ENCODE peak calls at places on chromosomes 13 and 19, in four cellular contexts. U is body of pancreas, T is tibial artery, Y is heart right ventricle. J is an unnamed sample. For H3K27me3, the result is how much of the 10 kb centered on the place peaks cover.

GRCh38 chr13:110915874-110916670 is 1.2 kb upstream of the ANKRD10 start:
- DNase-seq in U (no peak), Y (no peak), T (no peak), J (no peak)

GRCh38 chr13:111393221-111393790 is 72.9 kb downstream of the TEX29 start:
- DNase-seq in Y (no peak), U (no peak), T (peak), J (no peak)

GRCh38 chr19:41189425-41190065 is 3.5 kb upstream of the CYP2S1 start:
- DNase-seq in Y (no peak), U (no peak), T (no peak), J (no peak)

GRCh38 chr13:51518847-51519246 is 65.4 kb upstream of the WDFY2 start:
- DNase-seq in T (no peak), Y (no peak), U (no peak), J (no peak)

GRCh38 chr19:58296086-58296485 is 9.1 kb upstream of the ERVK3-1 start:
- DNase-seq in T (no peak), U (no peak), Y (no peak), J (no peak)

GRCh38 chr13:25237083-25237482 is 50.2 kb downstream of the MTMR6 start:
- DNase-seq in T (no peak), U (no peak), Y (no peak), J (no peak)

GRCh38 chr13:77239312-77239711 is 87.6 kb downstream of the MYCBP2 start:
- DNase-seq in U (no peak), Y (no peak), T (no peak), J (no peak)

GRCh38 chr19:8377598-8377997 is 12.6 kb upstream of the RAB11B start:
- DNase-seq in Y (no peak), T (no peak), U (no peak), J (no peak)

GRCh38 chr19:6580313-6580712 is 10.6 kb downstream of the CD70 start:
- DNase-seq in Y (no peak), T (no peak), U (no peak), J (no peak)

GRCh38 chr13:29589234-29589633 is 6.3 kb downstream of the SLC7A1 start:
- DNase-seq in T (no peak), U (peak), Y (no peak), J (no peak)

GRCh38 chr13:29587645-29588044 is 7.8 kb downstream of the SLC7A1 start:
- DNase-seq in U (no peak), T (no peak), Y (no peak), J (no peak)

GRCh38 chr13:29593605-29594297 is 1.7 kb downstream of the SLC7A1 start:
- DNase-seq in Y (no peak), U (no peak), T (no peak), J (no peak)

GRCh38 chr13:29591310-29591709 is 4.2 kb downstream of the SLC7A1 start:
- DNase-seq in U (no peak), Y (no peak), T (no peak), J (no peak)

DNA sequence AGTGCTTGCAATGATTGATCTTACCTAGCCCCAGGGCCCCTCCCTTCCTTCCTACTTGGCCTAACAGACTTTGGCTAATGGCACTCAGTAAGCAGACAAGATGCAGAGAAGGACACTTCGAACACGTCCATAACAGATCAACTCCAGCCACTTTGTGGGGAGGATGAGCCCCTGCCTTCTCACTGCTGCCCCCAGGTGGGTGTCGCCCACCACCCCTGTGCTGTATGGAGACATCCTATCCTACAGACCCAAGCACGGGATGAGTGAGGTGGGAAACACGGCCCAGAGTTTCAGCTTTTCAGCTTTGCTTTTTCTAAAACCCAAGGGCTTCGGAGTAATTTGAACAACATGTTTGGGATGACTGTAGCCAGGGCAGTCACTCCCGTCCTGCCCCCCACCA is 5.5 kb downstream of the SLC7A1 start:
- DNase-seq in Y (no peak), U (no peak), T (no peak), J (no peak)
- TF ChIP-seq CTCF in Y (no peak), U (no peak), T (no peak), J (no peak)

GRCh38 chr19:13153627-13154240 is 3.5 kb downstream of the IER2 start:
- DNase-seq in T (no peak), Y (no peak), U (peak), J (no peak)

GRCh38 chr19:13156968-13157882 is 7.0 kb downstream of the IER2 start:
- DNase-seq in T (no peak), U (peak), Y (no peak), J (no peak)

GRCh38 chr19:13154241-13154778 is 4.1 kb downstream of the IER2 start:
- DNase-seq in U (peak), T (peak), Y (peak), J (peak)

GRCh38 chr19:13154911-13155471 is 4.8 kb downstream of the IER2 start:
- DNase-seq in U (peak), Y (peak), T (peak), J (no peak)

DNA sequence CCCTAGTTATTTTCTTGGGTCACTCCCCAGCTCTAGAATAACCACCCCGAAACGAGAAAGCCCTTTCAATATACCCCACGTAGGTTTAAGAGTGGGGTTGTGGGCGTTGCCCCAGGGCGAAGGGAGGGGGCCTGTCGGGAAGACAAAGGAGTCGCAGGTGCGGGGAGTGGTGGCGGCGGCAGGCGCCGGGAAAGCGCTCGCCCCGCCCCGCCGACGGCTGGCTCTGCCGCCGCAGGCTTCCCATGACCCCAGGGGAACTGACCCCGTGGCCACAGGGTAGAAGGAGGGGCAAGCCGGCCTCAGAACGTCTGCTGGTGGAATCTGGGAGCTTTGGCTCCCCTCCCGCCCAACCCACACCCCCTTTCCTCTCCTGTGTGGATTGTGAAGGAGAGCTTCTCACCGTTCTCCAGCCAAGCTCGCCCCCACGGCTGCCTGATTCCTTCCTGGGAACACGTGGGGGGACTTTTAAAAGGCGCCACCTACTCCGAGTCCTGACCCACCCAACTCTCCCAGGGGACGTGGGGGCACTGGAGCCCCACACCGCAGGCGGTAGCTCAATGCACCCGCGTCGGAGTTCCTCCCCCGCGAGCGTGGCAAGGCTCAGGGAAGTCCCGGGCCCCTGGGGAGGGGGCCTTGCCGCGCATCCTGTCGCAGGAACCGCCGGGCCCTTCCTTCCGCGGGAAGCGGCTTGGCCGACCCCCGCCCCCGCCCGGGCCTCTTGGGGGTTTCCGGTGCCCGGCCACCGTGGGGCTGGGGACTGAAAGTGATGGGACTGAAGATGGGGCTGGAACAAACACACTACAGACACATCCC is 5.5 kb downstream of the IER2 start:
- DNase-seq in U (peak), T (peak), Y (peak), J (no peak)
- H3K4me3 ChIP-seq in U (peak), T (peak), Y (peak), J (peak)

GRCh38 chr13:98752111-98752941 is at the start of gene SLC15A1:
- DNase-seq in Y (no peak), T (no peak), U (peak), J (no peak)

GRCh38 chr13:98751397-98752110 is 918 bp downstream of the SLC15A1 start:
- DNase-seq in T (no peak), U (peak), Y (no peak), J (no peak)

GRCh38 chr13:98755729-98756128 is 3.3 kb upstream of the SLC15A1 start:
- DNase-seq in U (no peak), Y (no peak), T (no peak), J (no peak)

GRCh38 chr13:98752942-98753290 is 444 bp upstream of the SLC15A1 start:
- DNase-seq in Y (no peak), T (no peak), U (no peak), J (no peak)

DNA sequence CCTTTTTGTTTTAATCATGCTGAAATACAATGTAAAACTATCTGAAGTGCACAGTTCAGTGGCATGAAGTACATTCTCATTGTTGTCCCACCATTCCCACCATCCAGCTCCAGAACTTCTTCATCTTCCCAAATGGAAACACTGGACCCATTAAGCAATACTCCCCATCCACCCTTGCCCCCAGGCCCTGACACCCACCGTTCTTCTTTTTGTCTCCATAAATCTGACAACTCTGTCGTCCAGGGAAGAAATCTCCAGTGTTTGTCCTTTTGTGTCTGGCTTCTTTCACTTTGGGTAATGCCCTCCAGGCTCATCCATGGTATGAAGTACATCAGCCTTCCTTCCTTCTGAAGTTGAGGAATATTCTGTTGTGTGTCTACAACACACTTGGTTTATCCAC is 2.6 kb upstream of the SLC15A1 start:
- DNase-seq in U (no peak), T (no peak), Y (no peak), J (no peak)
- H3K27me3 ChIP-seq in U (under half), T (under half), Y (half or more), J (under half)

DNA sequence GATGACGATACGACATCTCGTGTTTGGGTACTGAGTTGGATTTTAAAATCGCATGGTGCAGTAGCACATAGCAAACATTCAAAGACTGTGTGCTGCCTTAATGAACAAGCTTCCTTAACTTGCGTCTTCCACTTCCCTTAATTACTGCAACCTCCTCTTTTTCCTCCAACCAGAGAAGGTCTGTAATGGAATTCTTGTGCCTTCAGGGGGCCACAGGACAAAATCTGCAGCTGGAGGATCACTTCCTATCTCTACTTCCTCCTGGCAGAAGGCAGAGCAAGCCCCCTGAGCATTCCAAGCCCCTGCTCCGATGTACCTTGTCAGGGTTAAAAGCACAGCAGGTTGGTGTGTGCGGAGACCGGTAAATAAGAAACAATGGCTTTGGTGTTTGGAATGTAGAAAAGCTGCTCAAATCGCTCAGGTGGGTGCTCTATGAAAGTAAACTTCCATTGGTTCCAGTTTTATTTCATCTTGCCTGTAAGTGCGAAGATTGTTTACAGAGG is 151.3 kb upstream of the UQCRFS1 start:
- DNase-seq in Y (no peak), T (no peak), U (no peak), J (no peak)
- TF ChIP-seq CTCF in Y (no peak), T (no peak), U (no peak), J (no peak)

GRCh38 chr19:23474761-23475160 is 79.5 kb upstream of the ZNF91 start:
- DNase-seq in U (no peak), T (no peak), Y (no peak), J (no peak)

GRCh38 chr19:23475477-23475876 is 80.2 kb upstream of the ZNF91 start:
- DNase-seq in U (no peak), T (no peak), Y (no peak), J (no peak)

GRCh38 chr19:23474172-23474571 is 78.9 kb upstream of the ZNF91 start:
- DNase-seq in T (no peak), Y (no peak), U (no peak), J (no peak)

DNA sequence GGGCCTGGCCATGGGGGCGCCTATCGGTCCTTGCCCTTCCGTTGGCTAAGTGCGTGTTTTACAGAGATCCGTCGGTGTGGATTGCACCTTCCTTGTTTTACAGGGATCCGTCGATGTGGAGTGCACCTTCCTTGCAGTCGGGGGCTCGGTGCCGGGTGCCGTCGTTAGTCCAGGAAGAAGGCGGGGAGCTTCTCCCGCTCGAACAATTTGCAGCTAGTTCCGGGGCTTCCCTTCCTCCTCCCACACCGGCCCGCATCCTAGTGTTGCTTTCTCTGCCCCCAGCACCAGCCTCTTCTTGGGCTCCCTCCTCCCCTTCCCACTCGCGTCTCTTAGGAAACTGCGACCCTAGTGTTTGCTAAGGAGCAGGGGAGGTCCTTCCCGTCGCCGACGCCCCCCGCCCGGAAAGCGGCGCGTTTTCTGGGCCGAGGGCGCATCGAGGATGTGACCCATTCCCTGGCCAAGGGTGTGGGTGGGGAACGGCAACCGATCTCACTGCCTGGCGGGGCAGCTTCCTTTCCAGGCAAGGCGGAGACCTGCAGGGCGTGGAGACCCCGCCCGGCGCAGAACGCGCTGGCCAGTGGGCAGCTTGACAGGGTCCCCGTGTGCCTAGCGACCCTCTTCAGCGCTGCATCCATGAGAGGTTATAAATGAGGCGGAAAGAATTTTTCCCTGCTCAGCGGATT is 75.7 kb upstream of the ZNF91 start:
- DNase-seq in Y (no peak), T (no peak), U (no peak), J (no peak)
- H3K4me3 ChIP-seq in Y (peak), T (no peak), U (no peak), J (no peak)

GRCh38 chr19:33622505-33622808 is 704 bp downstream of the CHST8 start:
- DNase-seq in Y (no peak), U (no peak), T (no peak), J (no peak)
- H3K27me3 ChIP-seq in Y (half or more), U (under half), T (half or more), J (under half)